ENCODE peak calls at places on chromosomes 5 and 9, in six cellular contexts. One of them, this sample, is unnamed.

GRCh38 chr9:89243296-89244061 is 64.9 kb upstream of the SHC3 start:
- ATAC-seq in K562: no peak
- ATAC-seq in A549: no peak
- ATAC-seq in upper lobe of left lung: peak; percentile 49
- ATAC-seq in HepG2: no peak
- ATAC-seq in GM12878: no peak
- ATAC-seq in this sample: no peak

GRCh38 chr9:1978941-1979340 is 36.2 kb upstream of the SMARCA2 start:
- ATAC-seq in K562: no peak
- ATAC-seq in A549: no peak
- ATAC-seq in upper lobe of left lung: peak; percentile 67
- ATAC-seq in HepG2: peak; percentile 80
- ATAC-seq in GM12878: no peak
- ATAC-seq in this sample: no peak

GRCh38 chr9:5825896-5826622 is 6.9 kb downstream of the ERMP1 start:
- ATAC-seq in K562: no peak
- ATAC-seq in A549: no peak
- ATAC-seq in upper lobe of left lung: no peak
- ATAC-seq in HepG2: no peak
- ATAC-seq in GM12878: peak; percentile 8
- ATAC-seq in this sample: no peak

GRCh38 chr9:110036286-110036685 is 171.7 kb downstream of the C9orf152 start:
- ATAC-seq in K562: no peak
- ATAC-seq in A549: no peak
- ATAC-seq in upper lobe of left lung: no peak
- ATAC-seq in HepG2: no peak
- ATAC-seq in GM12878: no peak
- ATAC-seq in this sample: no peak

GRCh38 chr9:4299006-4299795 is 667 bp downstream of the GLIS3 start:
- ATAC-seq in K562: no peak
- ATAC-seq in A549: peak; percentile 5
- ATAC-seq in upper lobe of left lung: peak; percentile 30
- ATAC-seq in HepG2: peak; percentile 15
- ATAC-seq in GM12878: no peak
- ATAC-seq in this sample: no peak

GRCh38 chr5:79873216-79873615 is 117.8 kb downstream of the MTX3 start:
- ATAC-seq in K562: no peak
- ATAC-seq in A549: no peak
- ATAC-seq in upper lobe of left lung: peak; percentile 81
- ATAC-seq in HepG2: no peak
- ATAC-seq in GM12878: no peak
- ATAC-seq in this sample: no peak

GRCh38 chr5:19406576-19407365 is 581.2 kb downstream of the CDH18 start:
- ATAC-seq in K562: no peak
- ATAC-seq in A549: no peak
- ATAC-seq in upper lobe of left lung: no peak
- ATAC-seq in HepG2: no peak
- ATAC-seq in GM12878: no peak
- ATAC-seq in this sample: no peak

GRCh38 chr5:156640751-156641241 is 209.3 kb upstream of the PPP1R2B start:
- ATAC-seq in K562: no peak
- ATAC-seq in A549: no peak
- ATAC-seq in upper lobe of left lung: peak; percentile 78
- ATAC-seq in HepG2: no peak
- ATAC-seq in GM12878: no peak
- ATAC-seq in this sample: no peak

GRCh38 chr5:170291324-170291847 is 6.2 kb downstream of the LCP2 start:
- ATAC-seq in K562: no peak
- ATAC-seq in A549: no peak
- ATAC-seq in upper lobe of left lung: no peak
- ATAC-seq in HepG2: no peak
- ATAC-seq in GM12878: no peak
- ATAC-seq in this sample: no peak

GRCh38 chr5:80825780-80826460 is 134.2 kb upstream of the RASGRF2 start:
- ATAC-seq in K562: no peak
- ATAC-seq in A549: no peak
- ATAC-seq in upper lobe of left lung: no peak
- ATAC-seq in HepG2: no peak
- ATAC-seq in GM12878: no peak
- ATAC-seq in this sample: no peak

GRCh38 chr9:128762664-128763449 is 8.9 kb downstream of the ZER1 start:
- ATAC-seq in K562: no peak
- ATAC-seq in A549: no peak
- ATAC-seq in upper lobe of left lung: no peak
- ATAC-seq in HepG2: peak; percentile 66
- ATAC-seq in GM12878: no peak
- ATAC-seq in this sample: no peak

GRCh38 chr9:35074141-35074540 is 1.7 kb upstream of the VCP start:
- ATAC-seq in K562: no peak
- ATAC-seq in A549: no peak
- ATAC-seq in upper lobe of left lung: no peak
- ATAC-seq in HepG2: no peak
- ATAC-seq in GM12878: no peak
- ATAC-seq in this sample: no peak

GRCh38 chr5:119343042-119343441 is 12.8 kb upstream of the TNFAIP8 start:
- ATAC-seq in K562: no peak
- ATAC-seq in A549: no peak
- ATAC-seq in upper lobe of left lung: no peak
- ATAC-seq in HepG2: no peak
- ATAC-seq in GM12878: no peak
- ATAC-seq in this sample: no peak

GRCh38 chr9:89386797-89387196 is 68.5 kb downstream of the SECISBP2 start:
- ATAC-seq in K562: no peak
- ATAC-seq in A549: no peak
- ATAC-seq in upper lobe of left lung: no peak
- ATAC-seq in HepG2: no peak
- ATAC-seq in GM12878: no peak
- ATAC-seq in this sample: no peak

GRCh38 chr5:67047180-67047579 is 149.4 kb downstream of the CD180 start:
- ATAC-seq in K562: no peak
- ATAC-seq in A549: no peak
- ATAC-seq in upper lobe of left lung: no peak
- ATAC-seq in HepG2: no peak
- ATAC-seq in GM12878: no peak
- ATAC-seq in this sample: peak; percentile 54

GRCh38 chr9:99357575-99357974 is 135.5 kb downstream of the SEC61B start:
- ATAC-seq in K562: no peak
- ATAC-seq in A549: no peak
- ATAC-seq in upper lobe of left lung: no peak
- ATAC-seq in HepG2: no peak
- ATAC-seq in GM12878: peak; percentile 79
- ATAC-seq in this sample: peak; percentile 28

GRCh38 chr9:131747352-131747751 is 7.5 kb upstream of the RAPGEF1 start:
- ATAC-seq in K562: peak; percentile 79
- ATAC-seq in A549: peak; percentile 57
- ATAC-seq in upper lobe of left lung: peak; percentile 75
- ATAC-seq in HepG2: peak; percentile 46
- ATAC-seq in GM12878: peak; percentile 81
- ATAC-seq in this sample: no peak

GRCh38 chr5:155711882-155712281 is 615.1 kb upstream of the SGCD start:
- ATAC-seq in K562: no peak
- ATAC-seq in A549: no peak
- ATAC-seq in upper lobe of left lung: no peak
- ATAC-seq in HepG2: no peak
- ATAC-seq in GM12878: no peak
- ATAC-seq in this sample: no peak

GRCh38 chr5:53089481-53089976 is 20.0 kb downstream of the MOCS2 start:
- ATAC-seq in K562: no peak
- ATAC-seq in A549: no peak
- ATAC-seq in upper lobe of left lung: no peak
- ATAC-seq in HepG2: no peak
- ATAC-seq in GM12878: peak; percentile 84
- ATAC-seq in this sample: no peak

GRCh38 chr9:78009156-78009555 is 22.5 kb downstream of the GNAQ start:
- ATAC-seq in K562: no peak
- ATAC-seq in A549: no peak
- ATAC-seq in upper lobe of left lung: no peak
- ATAC-seq in HepG2: no peak
- ATAC-seq in GM12878: no peak
- ATAC-seq in this sample: no peak

GRCh38 chr5:176447538-176447981 is 625 bp upstream of the FAF2 start:
- ATAC-seq in K562: peak; percentile 46
- ATAC-seq in A549: peak; percentile 73
- ATAC-seq in upper lobe of left lung: peak; percentile 73
- ATAC-seq in HepG2: peak; percentile 65
- ATAC-seq in GM12878: peak; percentile 56
- ATAC-seq in this sample: peak; percentile 42

GRCh38 chr9:16309350-16310271 is 560.9 kb downstream of the BNC2 start:
- ATAC-seq in K562: no peak
- ATAC-seq in A549: no peak
- ATAC-seq in upper lobe of left lung: peak; percentile 79
- ATAC-seq in HepG2: no peak
- ATAC-seq in GM12878: no peak
- ATAC-seq in this sample: peak; percentile 70

GRCh38 chr5:112366987-112367386 is 52.1 kb downstream of the EPB41L4A start:
- ATAC-seq in K562: peak; percentile 95
- ATAC-seq in A549: peak; percentile 97
- ATAC-seq in upper lobe of left lung: no peak
- ATAC-seq in HepG2: peak; percentile 99
- ATAC-seq in GM12878: peak; percentile 63
- ATAC-seq in this sample: no peak

GRCh38 chr9:115945009-115945431 is 208.6 kb upstream of the PAPPA start:
- ATAC-seq in K562: no peak
- ATAC-seq in A549: peak; percentile 65
- ATAC-seq in upper lobe of left lung: no peak
- ATAC-seq in HepG2: peak; percentile 63
- ATAC-seq in GM12878: no peak
- ATAC-seq in this sample: peak; percentile 9

GRCh38 chr5:109575506-109575905 is 114.2 kb upstream of the MAN2A1 start:
- ATAC-seq in K562: no peak
- ATAC-seq in A549: no peak
- ATAC-seq in upper lobe of left lung: no peak
- ATAC-seq in HepG2: no peak
- ATAC-seq in GM12878: no peak
- ATAC-seq in this sample: no peak

GRCh38 chr5:65984098-65984885 is 57.9 kb downstream of the ERBIN start:
- ATAC-seq in K562: peak; percentile 39
- ATAC-seq in A549: no peak
- ATAC-seq in upper lobe of left lung: peak; percentile 24
- ATAC-seq in HepG2: peak; percentile 22
- ATAC-seq in GM12878: no peak
- ATAC-seq in this sample: no peak

GRCh38 chr5:83937837-83938236 is 217.2 kb upstream of the HAPLN1 start:
- ATAC-seq in K562: no peak
- ATAC-seq in A549: no peak
- ATAC-seq in upper lobe of left lung: no peak
- ATAC-seq in HepG2: no peak
- ATAC-seq in GM12878: no peak
- ATAC-seq in this sample: no peak

GRCh38 chr9:129586241-129586640 is 34.7 kb downstream of the C9orf50 start:
- ATAC-seq in K562: no peak
- ATAC-seq in A549: no peak
- ATAC-seq in upper lobe of left lung: no peak
- ATAC-seq in HepG2: no peak
- ATAC-seq in GM12878: peak; percentile 8
- ATAC-seq in this sample: no peak

GRCh38 chr9:70911791-70912190 is 209.6 kb downstream of the TRPM3 start:
- ATAC-seq in K562: no peak
- ATAC-seq in A549: no peak
- ATAC-seq in upper lobe of left lung: no peak
- ATAC-seq in HepG2: no peak
- ATAC-seq in GM12878: no peak
- ATAC-seq in this sample: no peak
- TF ChIP-seq EP300 in K562: no peak
- TF ChIP-seq EP300 in A549: no peak
- TF ChIP-seq EP300 in upper lobe of left lung: no peak
- TF ChIP-seq EP300 in HepG2: no peak
- TF ChIP-seq EP300 in GM12878: no peak
- TF ChIP-seq EP300 in this sample: no peak

DNA sequence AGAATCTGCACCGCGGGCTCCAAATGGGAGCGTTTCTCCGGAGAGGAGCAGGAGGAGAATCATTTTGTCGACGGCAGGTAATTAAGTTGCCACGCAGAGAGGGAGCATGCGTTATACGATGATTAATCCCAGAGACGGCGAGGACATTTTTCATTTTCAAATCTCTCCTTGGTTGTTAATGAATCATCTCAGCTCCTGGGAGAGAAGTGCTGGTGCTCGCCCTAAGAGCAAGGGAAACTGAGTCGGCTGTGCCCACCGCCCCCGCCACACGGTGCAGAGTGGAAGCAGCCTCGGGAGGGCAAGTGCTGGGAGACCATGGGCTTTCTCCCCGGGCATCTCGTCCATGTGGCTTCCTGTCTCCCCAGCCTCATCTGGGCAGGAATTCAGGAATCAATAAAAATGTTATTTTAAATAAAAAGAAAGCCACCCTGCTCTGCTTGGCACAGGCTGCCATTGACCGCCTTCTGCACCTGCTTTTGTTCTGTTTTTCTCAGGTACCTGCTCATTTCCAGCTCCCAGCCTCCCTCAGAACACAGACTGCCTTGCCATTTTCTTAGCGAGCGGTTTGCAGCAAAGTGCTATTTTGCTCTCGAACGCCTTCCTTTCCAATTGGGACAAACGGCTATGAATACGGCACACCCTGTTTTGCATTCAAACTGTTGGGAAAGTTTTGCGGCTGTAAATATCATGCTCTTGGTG is 24.9 kb upstream of the FCN1 start:
- ATAC-seq in K562: no peak
- ATAC-seq in A549: no peak
- ATAC-seq in upper lobe of left lung: no peak
- ATAC-seq in HepG2: no peak
- ATAC-seq in GM12878: no peak
- ATAC-seq in this sample: no peak
- H3K4me1 ChIP-seq in K562: no peaks in the 10 kb centered on the region
- H3K4me1 ChIP-seq in A549: no peaks in the 10 kb centered on the region
- H3K4me1 ChIP-seq in upper lobe of left lung: no peaks in the 10 kb centered on the region
- H3K4me1 ChIP-seq in HepG2: no peaks in the 10 kb centered on the region
- H3K4me1 ChIP-seq in GM12878: peaks cover 3% of the 10 kb centered on the region
- H3K4me1 ChIP-seq in this sample: no peaks in the 10 kb centered on the region

GRCh38 chr9:113570106-113570505 is 106.6 kb downstream of the RGS3 start:
- ATAC-seq in K562: no peak
- ATAC-seq in A549: no peak
- ATAC-seq in upper lobe of left lung: no peak
- ATAC-seq in HepG2: no peak
- ATAC-seq in GM12878: no peak
- ATAC-seq in this sample: no peak

GRCh38 chr9:113568081-113568435 is 104.5 kb downstream of the RGS3 start:
- ATAC-seq in K562: no peak
- ATAC-seq in A549: no peak
- ATAC-seq in upper lobe of left lung: no peak
- ATAC-seq in HepG2: no peak
- ATAC-seq in GM12878: no peak
- ATAC-seq in this sample: no peak

GRCh38 chr9:113569472-113570060 is 106.0 kb downstream of the RGS3 start:
- ATAC-seq in K562: no peak
- ATAC-seq in A549: no peak
- ATAC-seq in upper lobe of left lung: no peak
- ATAC-seq in HepG2: no peak
- ATAC-seq in GM12878: no peak
- ATAC-seq in this sample: no peak

GRCh38 chr9:113567361-113568080 is 104.0 kb downstream of the RGS3 start:
- ATAC-seq in K562: no peak
- ATAC-seq in A549: no peak
- ATAC-seq in upper lobe of left lung: no peak
- ATAC-seq in HepG2: peak; percentile 16
- ATAC-seq in GM12878: no peak
- ATAC-seq in this sample: no peak

GRCh38 chr9:113568481-113569321 is 105.2 kb downstream of the RGS3 start:
- ATAC-seq in K562: no peak
- ATAC-seq in A549: no peak
- ATAC-seq in upper lobe of left lung: no peak
- ATAC-seq in HepG2: no peak
- ATAC-seq in GM12878: no peak
- ATAC-seq in this sample: no peak
- H3K27ac ChIP-seq in K562: no peak overlapping the region
- H3K27ac ChIP-seq in A549: peak overlapping the region; percentile 7
- H3K27ac ChIP-seq in upper lobe of left lung: no peak overlapping the region
- H3K27ac ChIP-seq in HepG2: no peak overlapping the region
- H3K27ac ChIP-seq in GM12878: no peak overlapping the region
- H3K27ac ChIP-seq in this sample: no peak overlapping the region

GRCh38 chr9:31873717-31874116 is 510.7 kb upstream of the ACO1 start:
- ATAC-seq in K562: no peak
- ATAC-seq in A549: no peak
- ATAC-seq in upper lobe of left lung: no peak
- ATAC-seq in HepG2: no peak
- ATAC-seq in GM12878: no peak
- ATAC-seq in this sample: no peak
- TF ChIP-seq EP300 in K562: no peak
- TF ChIP-seq EP300 in A549: no peak
- TF ChIP-seq EP300 in upper lobe of left lung: no peak
- TF ChIP-seq EP300 in HepG2: no peak
- TF ChIP-seq EP300 in GM12878: no peak
- TF ChIP-seq EP300 in this sample: no peak

This sample was measured in gastroesophageal sphincter.